ENCODE peak calls at places on chromosomes 12 and 14, in six cellular contexts. J is germinal center, C is astrocyte of the cerebellum, B is T-cell, S is NCI-H2171 treated with DMSO at 0.1 percent for 48 hours, G is neuronal stem cell. Q is an unnamed sample.

GRCh38 chr14:65972891-65973290 is 513.3 kb upstream of the CCDC196 start:
- DNase-seq in S (no peak), J (no peak), G (no peak), B (no peak), C (no peak), Q (no peak)

GRCh38 chr12:2261708-2262107 is 208.9 kb downstream of the CACNA1C start:
- DNase-seq in B (no peak), J (no peak), C (no peak), S (no peak), G (no peak), Q (no peak)

GRCh38 chr12:13661005-13661887 is 320.2 kb downstream of the GRIN2B start:
- DNase-seq in J (peak), G (peak), S (peak), C (peak), B (no peak), Q (no peak)

GRCh38 chr12:31020385-31021166 is 53.1 kb upstream of the DDX11 start:
- DNase-seq in B (no peak), S (no peak), G (no peak), C (no peak), J (no peak), Q (no peak)

GRCh38 chr12:214005-214736 is at the start of gene SLC6A12:
- DNase-seq in C (no peak), B (no peak), J (no peak), S (no peak), G (no peak), Q (no peak)

GRCh38 chr14:68760771-68761170 is 32.1 kb downstream of the ZFP36L1 start:
- DNase-seq in S (no peak), C (no peak), G (no peak), J (no peak), B (no peak), Q (no peak)

GRCh38 chr12:15001733-15002471 is 29.1 kb downstream of the PDE6H start:
- DNase-seq in S (peak), C (no peak), G (no peak), J (no peak), B (no peak), Q (no peak)

GRCh38 chr12:41967668-41968649 is 176.7 kb downstream of the GXYLT1 start:
- DNase-seq in S (peak), B (no peak), C (peak), J (no peak), G (peak), Q (no peak)

Q was measured in GOT3.